ENCODE peak calls at places on chromosomes 1 and 21, in eight cellular contexts. N is stimulated activated CD4-positive, alpha-beta T cell treated with anti-CD3 and anti-CD28 coated beads, Interleukin-2, amount 100 ng/mL, for 48 hours; E is A549; H is sigmoid colon; I is naive thymus-derived CD8-positive, alpha-beta T cell; V is GM10248; R is activated CD4-positive, alpha-beta T cell treated with anti-CD3 and anti-CD28 coated beads for 36 hours; F is non-pigmented ciliary epithelial cell. A is an unnamed sample.

GRCh38 chr1:58165073-58165472 is 381.5 kb downstream of the OMA1 start:
- DNase-seq in V (peak), E (no peak), R (no peak), I (no peak), N (no peak), F (no peak), H (no peak), A (no peak)

GRCh38 chr1:207495816-207496792 is at the start of gene CR1:
- DNase-seq in E (no peak), R (peak), F (no peak), I (peak), N (no peak), H (no peak), V (peak), A (no peak)

GRCh38 chr1:192575499-192576189 is at the start of gene RGS1:
- DNase-seq in E (no peak), I (peak), V (peak), N (peak), F (no peak), R (peak), H (peak), A (peak)

GRCh38 chr21:38857152-38857825 is 51.6 kb downstream of the ETS2 start:
- DNase-seq in F (no peak), H (no peak), R (no peak), V (no peak), I (no peak), N (no peak), E (no peak), A (no peak)

GRCh38 chr1:157115429-157115838 is 15.8 kb upstream of the ETV3L start:
- DNase-seq in N (no peak), H (peak), E (no peak), I (no peak), V (no peak), R (no peak), F (no peak), A (no peak)

GRCh38 chr1:119771016-119771415 is 2.3 kb upstream of the HMGCS2 start:
- DNase-seq in F (no peak), H (no peak), N (no peak), I (no peak), E (no peak), R (no peak), V (no peak), A (no peak)

GRCh38 chr1:225644666-225645065 is 8.3 kb downstream of the ENAH start:
- DNase-seq in H (no peak), R (no peak), N (no peak), E (no peak), I (no peak), F (no peak), V (no peak), A (no peak)

GRCh38 chr1:29500651-29501050 is 264.3 kb downstream of the PTPRU start:
- DNase-seq in R (no peak), N (no peak), H (peak), E (no peak), V (no peak), I (no peak), F (no peak), A (no peak)

GRCh38 chr1:114062646-114063045 is 83.4 kb downstream of the OLFML3 start:
- DNase-seq in E (no peak), R (no peak), V (no peak), F (no peak), I (no peak), H (no peak), N (no peak), A (no peak)

GRCh38 chr21:14403681-14404318 is 20.9 kb upstream of the HSPA13 start:
- DNase-seq in V (peak), R (no peak), N (no peak), I (no peak), E (peak), H (no peak), F (peak), A (no peak)

GRCh38 chr1:63877816-63878215 is 104.0 kb downstream of the ROR1 start:
- DNase-seq in I (no peak), F (peak), H (no peak), E (no peak), V (no peak), R (no peak), N (no peak), A (no peak)

GRCh38 chr1:21550097-21550496 is 40.9 kb downstream of the ALPL start:
- DNase-seq in E (no peak), I (no peak), F (no peak), V (no peak), N (no peak), R (no peak), H (no peak), A (no peak)

GRCh38 chr1:247487057-247487456 is 29.2 kb upstream of the OR2B11 start:
- DNase-seq in R (peak), V (peak), N (peak), I (peak), H (no peak), F (no peak), E (peak), A (peak)

GRCh38 chr1:85146972-85147359 is 53.9 kb downstream of the SYDE2 start:
- DNase-seq in H (no peak), R (no peak), V (no peak), E (no peak), I (no peak), F (no peak), N (no peak), A (no peak)

GRCh38 chr1:39933956-39934941 is 20.7 kb upstream of the MFSD2A start:
- DNase-seq in V (no peak), F (peak), E (peak), N (no peak), H (peak), I (no peak), R (no peak), A (peak)

GRCh38 chr1:64864018-64864945 is 102.1 kb downstream of the JAK1 start:
- DNase-seq in N (peak), H (peak), I (peak), F (no peak), E (peak), V (peak), R (peak), A (peak)

GRCh38 chr1:48039088-48040049 is 42.2 kb upstream of the TRABD2B start:
- DNase-seq in N (no peak), V (peak), F (no peak), I (no peak), E (no peak), H (no peak), R (no peak), A (no peak)

GRCh38 chr21:35475006-35475405 is 425.9 kb upstream of the RUNX1 start:
- DNase-seq in R (no peak), N (no peak), I (no peak), V (no peak), H (no peak), F (peak), E (no peak), A (peak)

GRCh38 chr1:23483327-23484252 is at the start of gene ASAP3:
- DNase-seq in E (no peak), I (peak), N (no peak), F (no peak), H (peak), R (no peak), V (no peak), A (peak)